ENCODE peak calls at places on chromosomes 5 and 9, in nine cellular contexts. T is CD8-positive, alpha-beta T cell; J is trophoblast cell; R is PC-3; M is WERI-Rb-1; S is spleen; L is aorta; Z is upper lobe of right lung; B is mammary epithelial cell. X is an unnamed sample. For H3K9me3, the result is how much of the 10 kb centered on the place peaks cover.

GRCh38 chr5:170809551-170809950 is 26.0 kb downstream of the GABRP start:
- DNase-seq in S (no peak), L (no peak), J (peak), B (peak), T (no peak), M (peak), R (peak), Z (no peak), X (no peak)

GRCh38 chr5:179371123-179371515 is 25.9 kb upstream of the ADAMTS2 start:
- DNase-seq in R (no peak), B (no peak), J (no peak), Z (no peak), T (no peak), M (no peak), L (no peak), S (no peak), X (no peak)

GRCh38 chr9:21340735-21341134 is 5.5 kb upstream of the KLHL9 start:
- DNase-seq in R (no peak), T (no peak), M (no peak), J (no peak), S (no peak), L (no peak), Z (no peak), B (no peak), X (no peak)

GRCh38 chr5:30968971-30969370 is 224.5 kb upstream of the CDH6 start:
- DNase-seq in Z (no peak), B (no peak), R (no peak), M (no peak), T (no peak), S (no peak), J (no peak), L (no peak), X (no peak)

GRCh38 chr9:108609227-108609894 is 246.4 kb downstream of the ACTL7B start:
- DNase-seq in R (peak), J (no peak), S (no peak), T (no peak), Z (no peak), L (no peak), M (no peak), B (peak), X (no peak)

GRCh38 chr5:129664336-129664937 is 83.5 kb upstream of the MINAR2 start:
- DNase-seq in Z (no peak), J (peak), L (peak), S (no peak), M (peak), R (peak), B (peak), T (no peak), X (no peak)

GRCh38 chr9:36665387-36665786 is 92.7 kb downstream of the MELK start:
- DNase-seq in J (peak), L (no peak), B (no peak), S (no peak), Z (no peak), T (no peak), R (no peak), M (no peak), X (no peak)

GRCh38 chr5:148443998-148444397 is 60.2 kb downstream of the FBXO38 start:
- DNase-seq in Z (no peak), J (peak), M (peak), L (no peak), B (peak), T (no peak), R (peak), S (no peak), X (peak)

GRCh38 chr5:61887271-61887670 is 418.7 kb upstream of the KIF2A start:
- DNase-seq in M (no peak), S (no peak), B (peak), J (no peak), R (peak), L (no peak), Z (no peak), T (no peak), X (no peak)

GRCh38 chr5:163997965-163998364 is 492.5 kb downstream of the MAT2B start:
- DNase-seq in J (no peak), Z (no peak), L (no peak), R (no peak), S (no peak), M (no peak), T (no peak), B (no peak), X (no peak)

GRCh38 chr9:97632406-97632991 is 669 bp downstream of the TSTD2 start:
- DNase-seq in R (no peak), L (peak), J (peak), T (no peak), B (no peak), Z (peak), M (peak), S (peak), X (no peak)

GRCh38 chr9:33130501-33130900 is 36.6 kb downstream of the B4GALT1 start:
- DNase-seq in L (no peak), Z (no peak), R (peak), T (no peak), S (peak), M (no peak), J (no peak), B (peak), X (no peak)

GRCh38 chr9:98231770-98232478 is 23.5 kb downstream of the TBC1D2 start:
- DNase-seq in T (no peak), Z (no peak), M (no peak), B (peak), S (no peak), L (peak), J (peak), R (peak), X (no peak)

GRCh38 chr9:8366161-8366926 is 566.8 kb upstream of the DMAC1 start:
- DNase-seq in R (peak), Z (no peak), T (no peak), B (no peak), L (no peak), S (no peak), J (peak), M (no peak), X (no peak)

GRCh38 chr9:69885931-69886330 is 65.3 kb downstream of the CFAP95 start:
- DNase-seq in T (no peak), M (no peak), S (no peak), Z (no peak), R (peak), B (no peak), L (no peak), J (no peak), X (no peak)

GRCh38 chr9:133998915-133999580 is 6.9 kb upstream of the VAV2 start:
- DNase-seq in R (no peak), S (no peak), L (no peak), M (no peak), B (no peak), J (no peak), Z (no peak), T (no peak), X (no peak)
- H3K9me3 ChIP-seq in R (under half), S (under half), L (under half), M (under half), B (under half), J (under half), Z (under half), T (under half), X (under half)

GRCh38 chr5:2997179-2997578 is 245.7 kb upstream of the IRX2 start:
- DNase-seq in T (no peak), J (no peak), B (no peak), S (no peak), M (no peak), L (no peak), Z (no peak), R (no peak), X (no peak)

GRCh38 chr5:2996687-2997086 is 245.2 kb upstream of the IRX2 start:
- DNase-seq in M (no peak), R (no peak), J (no peak), T (no peak), B (no peak), Z (peak), S (no peak), L (no peak), X (no peak)

GRCh38 chr5:2995035-2995434 is 243.6 kb upstream of the IRX2 start:
- DNase-seq in M (no peak), L (no peak), T (no peak), R (no peak), Z (no peak), S (no peak), B (no peak), J (no peak), X (no peak)

GRCh38 chr5:2995667-2996066 is 244.2 kb upstream of the IRX2 start:
- DNase-seq in R (no peak), J (no peak), S (no peak), Z (peak), M (no peak), T (no peak), L (no peak), B (no peak), X (no peak)

GRCh38 chr5:2996248-2996647 is 244.8 kb upstream of the IRX2 start:
- DNase-seq in L (no peak), T (no peak), S (no peak), M (no peak), Z (peak), J (no peak), B (no peak), R (no peak), X (no peak)
- H3K9me3 ChIP-seq in L (under half), T (under half), S (under half), M (under half), Z (under half), J (under half), B (under half), R (under half), X (under half)

GRCh38 chr5:101543780-101544179 is 640.7 kb upstream of the ST8SIA4 start:
- DNase-seq in B (no peak), Z (no peak), L (no peak), S (no peak), M (no peak), J (no peak), T (no peak), R (peak), X (no peak)
- H3K9me3 ChIP-seq in B (under half), Z (under half), L (under half), S (under half), M (under half), J (under half), T (under half), R (under half), X (under half)

GRCh38 chr5:131615953-131616352 is 19.1 kb downstream of the RAPGEF6 start:
- DNase-seq in B (no peak), M (no peak), J (no peak), T (no peak), R (no peak), Z (no peak), L (no peak), S (no peak), X (no peak)

GRCh38 chr5:131610198-131611063 is 24.6 kb downstream of the RAPGEF6 start:
- DNase-seq in L (no peak), J (peak), M (no peak), Z (no peak), T (no peak), R (peak), B (peak), S (no peak), X (no peak)

GRCh38 chr5:131609774-131610173 is 25.3 kb downstream of the RAPGEF6 start:
- DNase-seq in L (no peak), R (no peak), Z (no peak), B (no peak), T (no peak), J (no peak), S (no peak), M (no peak), X (no peak)

GRCh38 chr5:131611064-131611381 is 24.0 kb downstream of the RAPGEF6 start:
- DNase-seq in Z (no peak), T (no peak), M (no peak), L (no peak), R (no peak), J (no peak), B (no peak), S (no peak), X (no peak)

GRCh38 chr5:131613423-131613822 is 21.6 kb downstream of the RAPGEF6 start:
- DNase-seq in M (no peak), L (no peak), B (no peak), T (no peak), S (no peak), Z (no peak), R (no peak), J (no peak), X (no peak)
- H3K9me3 ChIP-seq in M (under half), L (under half), B (under half), T (under half), S (under half), Z (under half), R (under half), J (under half), X (under half)

GRCh38 chr5:158450761-158451160 is 591.8 kb upstream of the CLINT1 start:
- DNase-seq in R (no peak), M (no peak), T (no peak), J (peak), S (no peak), L (no peak), B (no peak), Z (no peak), X (no peak)
- H3K9me3 ChIP-seq in R (under half), M (under half), T (under half), J (under half), S (under half), L (under half), B (under half), Z (under half), X (under half)

GRCh38 chr9:71737455-71737854 is 30.9 kb downstream of the CEMIP2 start:
- DNase-seq in S (no peak), B (peak), L (no peak), R (peak), Z (no peak), J (no peak), T (no peak), M (no peak), X (no peak)
- H3K9me3 ChIP-seq in S (under half), B (under half), L (under half), R (under half), Z (under half), J (under half), T (under half), M (under half), X (under half)

X was measured in T-helper 17 cell.